ENCODE peak calls at places on chromosome 7, in four cellular contexts. O is right lobe of liver, M is HAP-1, K is DMS153. H is an unnamed sample.
A peak's percentile ranks its signal among the peaks of the same experiment; 100 is the strongest.

GRCh38 chr7:76506081-76506440 is 4.3 kb upstream of the UPK3B start:
- DNase-seq in O (no peak), M (no peak), K (no peak), H (no peak)

GRCh38 chr7:150966002-150966401 is 12.1 kb downstream of the KCNH2 start:
- DNase-seq in O (no peak), M (no peak), K (no peak), H (no peak)

GRCh38 chr7:81715984-81716588 is 53.8 kb downstream of the HGF start:
- DNase-seq in O (no peak), M (peak; percentile 15), K (peak; percentile 1), H (peak; percentile 38)

GRCh38 chr7:71466448-71467145 is 334.7 kb downstream of the GALNT17 start:
- DNase-seq in O (no peak), M (no peak), K (no peak), H (no peak)

GRCh38 chr7:75856562-75856961 is 22.3 kb upstream of the RHBDD2 start:
- DNase-seq in O (no peak), M (no peak), K (no peak), H (no peak)

GRCh38 chr7:123594813-123595241 is 6.8 kb upstream of the ASB15 start:
- DNase-seq in O (no peak), M (peak; percentile 29), K (peak; percentile 91), H (peak; percentile 21)

GRCh38 chr7:86913709-86914108 is 145.7 kb downstream of the ELAPOR2 start:
- DNase-seq in O (no peak), M (no peak), K (no peak), H (no peak)

GRCh38 chr7:11416641-11417040 is 415.4 kb downstream of the THSD7A start:
- DNase-seq in O (no peak), M (no peak), K (no peak), H (no peak)

GRCh38 chr7:157002819-157003421 is 7.5 kb downstream of the MNX1 start:
- DNase-seq in O (no peak), M (no peak), K (no peak), H (no peak)

GRCh38 chr7:148773344-148773743 is 74.6 kb downstream of the CUL1 start:
- DNase-seq in O (no peak), M (no peak), K (peak; percentile 53), H (no peak)

GRCh38 chr7:153604-154003 is 38.8 kb upstream of the FAM20C start:
- DNase-seq in O (no peak), M (no peak), K (no peak), H (no peak)

GRCh38 chr7:148327379-148327778 is 263.2 kb upstream of the C7orf33 start:
- DNase-seq in O (no peak), M (no peak), K (no peak), H (peak; percentile 2)

GRCh38 chr7:130733866-130734524 is at the start of gene KLF14:
- DNase-seq in O (peak; percentile 53), M (no peak), K (peak; percentile 15), H (no peak)

GRCh38 chr7:124701955-124702354 is 63.6 kb downstream of the GPR37 start:
- DNase-seq in O (no peak), M (peak; percentile 38), K (peak; percentile 20), H (peak; percentile 6)

GRCh38 chr7:130942211-130942964 is 208.4 kb upstream of the KLF14 start:
- DNase-seq in O (peak; percentile 74), M (no peak), K (no peak), H (peak; percentile 94)

GRCh38 chr7:47482013-47482761 is 99.7 kb downstream of the TNS3 start:
- DNase-seq in O (no peak), M (no peak), K (no peak), H (peak; percentile 92)

GRCh38 chr7:105652359-105652993 is 71.2 kb upstream of the EFCAB10 start:
- DNase-seq in O (peak; percentile 83), M (peak; percentile 68), K (peak; percentile 42), H (peak; percentile 71)

GRCh38 chr7:46191776-46192175 is 270.7 kb upstream of the IGFBP3 start:
- DNase-seq in O (no peak), M (no peak), K (no peak), H (peak; percentile 48)

GRCh38 chr7:29375641-29376562 is 181.3 kb downstream of the CHN2 start:
- DNase-seq in O (peak; percentile 83), M (no peak), K (peak; percentile 92), H (peak; percentile 39)

GRCh38 chr7:158237672-158238335 is 349.8 kb downstream of the PTPRN2 start:
- DNase-seq in O (no peak), M (no peak), K (peak; percentile 53), H (no peak)

GRCh38 chr7:33981686-33982424 is 76.5 kb downstream of the BMPER start:
- DNase-seq in O (no peak), M (no peak), K (no peak), H (peak; percentile 50)

GRCh38 chr7:8434290-8435002 is 1.0 kb downstream of the NXPH1 start:
- DNase-seq in O (peak; percentile 44), M (peak; percentile 28), K (no peak), H (no peak)

H was measured in amniotic epithelial cell.